ENCODE peak calls at places on chromosomes 5 and 9, in eight cellular contexts. One of them, this sample, is unnamed.

GRCh38 chr5:43354774-43355173 is 41.6 kb upstream of the HMGCS1 start:
- DNase-seq in HT-29: no peak
- DNase-seq in mesothelial cell of epicardium: no peak
- DNase-seq in skeletal muscle cell: no peak
- DNase-seq in GM12891: no peak
- DNase-seq in endodermal cell: no peak
- DNase-seq in putamen: no peak
- DNase-seq in activated T-helper 1 cell treated with Interleukin-2 at 50 U/mL for 16 hours: no peak
- DNase-seq in this sample: no peak

GRCh38 chr5:15850536-15850935 is 329.1 kb downstream of the MARCHF11 start:
- DNase-seq in HT-29: no peak
- DNase-seq in mesothelial cell of epicardium: no peak
- DNase-seq in skeletal muscle cell: no peak
- DNase-seq in GM12891: no peak
- DNase-seq in endodermal cell: no peak
- DNase-seq in putamen: no peak
- DNase-seq in activated T-helper 1 cell treated with Interleukin-2 at 50 U/mL for 16 hours: no peak
- DNase-seq in this sample: no peak

GRCh38 chr5:31614147-31615030 is 24.5 kb upstream of the PDZD2 start:
- DNase-seq in HT-29: peak
- DNase-seq in mesothelial cell of epicardium: no peak
- DNase-seq in skeletal muscle cell: no peak
- DNase-seq in GM12891: no peak
- DNase-seq in endodermal cell: peak
- DNase-seq in putamen: no peak
- DNase-seq in activated T-helper 1 cell treated with Interleukin-2 at 50 U/mL for 16 hours: no peak
- DNase-seq in this sample: no peak

GRCh38 chr5:136235316-136235715 is 42.4 kb upstream of the SMIM32 start:
- DNase-seq in HT-29: no peak
- DNase-seq in mesothelial cell of epicardium: no peak
- DNase-seq in skeletal muscle cell: no peak
- DNase-seq in GM12891: no peak
- DNase-seq in endodermal cell: no peak
- DNase-seq in putamen: no peak
- DNase-seq in activated T-helper 1 cell treated with Interleukin-2 at 50 U/mL for 16 hours: no peak
- DNase-seq in this sample: no peak

GRCh38 chr9:112753725-112754124 is 3.2 kb downstream of the SNX30 start:
- DNase-seq in HT-29: no peak
- DNase-seq in mesothelial cell of epicardium: no peak
- DNase-seq in skeletal muscle cell: peak
- DNase-seq in GM12891: no peak
- DNase-seq in endodermal cell: no peak
- DNase-seq in putamen: no peak
- DNase-seq in activated T-helper 1 cell treated with Interleukin-2 at 50 U/mL for 16 hours: no peak
- DNase-seq in this sample: peak

GRCh38 chr9:89311346-89312153 is 555 bp downstream of the CKS2 start:
- DNase-seq in HT-29: peak
- DNase-seq in mesothelial cell of epicardium: peak
- DNase-seq in skeletal muscle cell: no peak
- DNase-seq in GM12891: no peak
- DNase-seq in endodermal cell: no peak
- DNase-seq in putamen: no peak
- DNase-seq in activated T-helper 1 cell treated with Interleukin-2 at 50 U/mL for 16 hours: peak
- DNase-seq in this sample: no peak

GRCh38 chr5:53478411-53479044 is 1.9 kb upstream of the FST start:
- DNase-seq in HT-29: peak
- DNase-seq in mesothelial cell of epicardium: peak
- DNase-seq in skeletal muscle cell: no peak
- DNase-seq in GM12891: no peak
- DNase-seq in endodermal cell: peak
- DNase-seq in putamen: peak
- DNase-seq in activated T-helper 1 cell treated with Interleukin-2 at 50 U/mL for 16 hours: no peak
- DNase-seq in this sample: peak

GRCh38 chr5:9707766-9708462 is 77.8 kb upstream of the TAS2R1 start:
- DNase-seq in HT-29: no peak
- DNase-seq in mesothelial cell of epicardium: no peak
- DNase-seq in skeletal muscle cell: no peak
- DNase-seq in GM12891: no peak
- DNase-seq in endodermal cell: peak
- DNase-seq in putamen: no peak
- DNase-seq in activated T-helper 1 cell treated with Interleukin-2 at 50 U/mL for 16 hours: no peak
- DNase-seq in this sample: no peak

GRCh38 chr5:141359790-141360426 is at the start of gene PCDHGB2:
- DNase-seq in HT-29: peak
- DNase-seq in mesothelial cell of epicardium: no peak
- DNase-seq in skeletal muscle cell: no peak
- DNase-seq in GM12891: peak
- DNase-seq in endodermal cell: peak
- DNase-seq in putamen: no peak
- DNase-seq in activated T-helper 1 cell treated with Interleukin-2 at 50 U/mL for 16 hours: no peak
- DNase-seq in this sample: no peak

GRCh38 chr5:31935702-31936347 is 238.3 kb downstream of the GOLPH3 start:
- DNase-seq in HT-29: no peak
- DNase-seq in mesothelial cell of epicardium: no peak
- DNase-seq in skeletal muscle cell: no peak
- DNase-seq in GM12891: no peak
- DNase-seq in endodermal cell: no peak
- DNase-seq in putamen: no peak
- DNase-seq in activated T-helper 1 cell treated with Interleukin-2 at 50 U/mL for 16 hours: no peak
- DNase-seq in this sample: no peak

GRCh38 chr5:14221768-14222167 is 78.6 kb downstream of the TRIO start:
- DNase-seq in HT-29: no peak
- DNase-seq in mesothelial cell of epicardium: no peak
- DNase-seq in skeletal muscle cell: no peak
- DNase-seq in GM12891: no peak
- DNase-seq in endodermal cell: no peak
- DNase-seq in putamen: no peak
- DNase-seq in activated T-helper 1 cell treated with Interleukin-2 at 50 U/mL for 16 hours: no peak
- DNase-seq in this sample: no peak

GRCh38 chr9:33458444-33458843 is 11.1 kb upstream of the AQP3 start:
- DNase-seq in HT-29: peak
- DNase-seq in mesothelial cell of epicardium: no peak
- DNase-seq in skeletal muscle cell: no peak
- DNase-seq in GM12891: no peak
- DNase-seq in endodermal cell: peak
- DNase-seq in putamen: no peak
- DNase-seq in activated T-helper 1 cell treated with Interleukin-2 at 50 U/mL for 16 hours: peak
- DNase-seq in this sample: peak

GRCh38 chr5:88691945-88692868 is 190.8 kb downstream of the MEF2C start:
- DNase-seq in HT-29: no peak
- DNase-seq in mesothelial cell of epicardium: no peak
- DNase-seq in skeletal muscle cell: no peak
- DNase-seq in GM12891: no peak
- DNase-seq in endodermal cell: peak
- DNase-seq in putamen: peak
- DNase-seq in activated T-helper 1 cell treated with Interleukin-2 at 50 U/mL for 16 hours: no peak
- DNase-seq in this sample: no peak

GRCh38 chr5:151094054-151094858 is 13.4 kb upstream of the TNIP1 start:
- DNase-seq in HT-29: peak
- DNase-seq in mesothelial cell of epicardium: no peak
- DNase-seq in skeletal muscle cell: no peak
- DNase-seq in GM12891: no peak
- DNase-seq in endodermal cell: peak
- DNase-seq in putamen: no peak
- DNase-seq in activated T-helper 1 cell treated with Interleukin-2 at 50 U/mL for 16 hours: peak
- DNase-seq in this sample: peak

GRCh38 chr5:18220631-18221030 is 586.4 kb downstream of the TAF11L14 start:
- DNase-seq in HT-29: peak
- DNase-seq in mesothelial cell of epicardium: no peak
- DNase-seq in skeletal muscle cell: no peak
- DNase-seq in GM12891: no peak
- DNase-seq in endodermal cell: no peak
- DNase-seq in putamen: no peak
- DNase-seq in activated T-helper 1 cell treated with Interleukin-2 at 50 U/mL for 16 hours: no peak
- DNase-seq in this sample: no peak

GRCh38 chr9:33880562-33881089 is 63.7 kb downstream of the UBE2R2 start:
- DNase-seq in HT-29: no peak
- DNase-seq in mesothelial cell of epicardium: no peak
- DNase-seq in skeletal muscle cell: no peak
- DNase-seq in GM12891: no peak
- DNase-seq in endodermal cell: peak
- DNase-seq in putamen: no peak
- DNase-seq in activated T-helper 1 cell treated with Interleukin-2 at 50 U/mL for 16 hours: no peak
- DNase-seq in this sample: no peak

GRCh38 chr5:79962580-79963222 is 28.4 kb downstream of the MTX3 start:
- DNase-seq in HT-29: no peak
- DNase-seq in mesothelial cell of epicardium: no peak
- DNase-seq in skeletal muscle cell: no peak
- DNase-seq in GM12891: no peak
- DNase-seq in endodermal cell: no peak
- DNase-seq in putamen: no peak
- DNase-seq in activated T-helper 1 cell treated with Interleukin-2 at 50 U/mL for 16 hours: no peak
- DNase-seq in this sample: peak

GRCh38 chr5:155049569-155050383 is 36.2 kb downstream of the KIF4B start:
- DNase-seq in HT-29: peak
- DNase-seq in mesothelial cell of epicardium: no peak
- DNase-seq in skeletal muscle cell: no peak
- DNase-seq in GM12891: no peak
- DNase-seq in endodermal cell: peak
- DNase-seq in putamen: no peak
- DNase-seq in activated T-helper 1 cell treated with Interleukin-2 at 50 U/mL for 16 hours: no peak
- DNase-seq in this sample: no peak

GRCh38 chr5:171428849-171429542 is 9.5 kb downstream of the FGF18 start:
- DNase-seq in HT-29: no peak
- DNase-seq in mesothelial cell of epicardium: peak
- DNase-seq in skeletal muscle cell: no peak
- DNase-seq in GM12891: no peak
- DNase-seq in endodermal cell: peak
- DNase-seq in putamen: no peak
- DNase-seq in activated T-helper 1 cell treated with Interleukin-2 at 50 U/mL for 16 hours: no peak
- DNase-seq in this sample: no peak

GRCh38 chr5:120454094-120454798 is 9.9 kb upstream of the PRR16 start:
- DNase-seq in HT-29: no peak
- DNase-seq in mesothelial cell of epicardium: no peak
- DNase-seq in skeletal muscle cell: peak
- DNase-seq in GM12891: no peak
- DNase-seq in endodermal cell: no peak
- DNase-seq in putamen: no peak
- DNase-seq in activated T-helper 1 cell treated with Interleukin-2 at 50 U/mL for 16 hours: no peak
- DNase-seq in this sample: no peak

GRCh38 chr5:127912411-127912810 is 171.2 kb upstream of the SLC12A2 start:
- DNase-seq in HT-29: no peak
- DNase-seq in mesothelial cell of epicardium: no peak
- DNase-seq in skeletal muscle cell: no peak
- DNase-seq in GM12891: no peak
- DNase-seq in endodermal cell: no peak
- DNase-seq in putamen: no peak
- DNase-seq in activated T-helper 1 cell treated with Interleukin-2 at 50 U/mL for 16 hours: no peak
- DNase-seq in this sample: no peak

GRCh38 chr5:80961376-80962281 is 1.5 kb downstream of the RASGRF2 start:
- DNase-seq in HT-29: peak
- DNase-seq in mesothelial cell of epicardium: no peak
- DNase-seq in skeletal muscle cell: no peak
- DNase-seq in GM12891: no peak
- DNase-seq in endodermal cell: no peak
- DNase-seq in putamen: no peak
- DNase-seq in activated T-helper 1 cell treated with Interleukin-2 at 50 U/mL for 16 hours: peak
- DNase-seq in this sample: peak

GRCh38 chr9:96567203-96567700 is 52.4 kb downstream of the CDC14B start:
- DNase-seq in HT-29: no peak
- DNase-seq in mesothelial cell of epicardium: no peak
- DNase-seq in skeletal muscle cell: no peak
- DNase-seq in GM12891: peak
- DNase-seq in endodermal cell: no peak
- DNase-seq in putamen: no peak
- DNase-seq in activated T-helper 1 cell treated with Interleukin-2 at 50 U/mL for 16 hours: no peak
- DNase-seq in this sample: peak

GRCh38 chr5:114565871-114566270 is 204.0 kb downstream of the KCNN2 start:
- DNase-seq in HT-29: no peak
- DNase-seq in mesothelial cell of epicardium: no peak
- DNase-seq in skeletal muscle cell: no peak
- DNase-seq in GM12891: no peak
- DNase-seq in endodermal cell: no peak
- DNase-seq in putamen: no peak
- DNase-seq in activated T-helper 1 cell treated with Interleukin-2 at 50 U/mL for 16 hours: no peak
- DNase-seq in this sample: no peak

GRCh38 chr5:95414441-95414840 is 23.3 kb downstream of the FAM81B start:
- DNase-seq in HT-29: no peak
- DNase-seq in mesothelial cell of epicardium: no peak
- DNase-seq in skeletal muscle cell: no peak
- DNase-seq in GM12891: no peak
- DNase-seq in endodermal cell: no peak
- DNase-seq in putamen: no peak
- DNase-seq in activated T-helper 1 cell treated with Interleukin-2 at 50 U/mL for 16 hours: no peak
- DNase-seq in this sample: no peak

GRCh38 chr9:101481296-101481695 is 45.7 kb upstream of the ALDOB start:
- DNase-seq in HT-29: no peak
- DNase-seq in mesothelial cell of epicardium: no peak
- DNase-seq in skeletal muscle cell: no peak
- DNase-seq in GM12891: no peak
- DNase-seq in endodermal cell: no peak
- DNase-seq in putamen: no peak
- DNase-seq in activated T-helper 1 cell treated with Interleukin-2 at 50 U/mL for 16 hours: no peak
- DNase-seq in this sample: no peak

GRCh38 chr9:135241381-135242380 is 154.2 kb downstream of the OLFM1 start:
- DNase-seq in HT-29: peak
- DNase-seq in mesothelial cell of epicardium: no peak
- DNase-seq in skeletal muscle cell: no peak
- DNase-seq in GM12891: no peak
- DNase-seq in endodermal cell: peak
- DNase-seq in putamen: no peak
- DNase-seq in activated T-helper 1 cell treated with Interleukin-2 at 50 U/mL for 16 hours: no peak
- DNase-seq in this sample: no peak

GRCh38 chr5:17424674-17425073 is 73.4 kb upstream of the TAF11L2 start:
- DNase-seq in HT-29: no peak
- DNase-seq in mesothelial cell of epicardium: no peak
- DNase-seq in skeletal muscle cell: no peak
- DNase-seq in GM12891: no peak
- DNase-seq in endodermal cell: no peak
- DNase-seq in putamen: no peak
- DNase-seq in activated T-helper 1 cell treated with Interleukin-2 at 50 U/mL for 16 hours: no peak
- DNase-seq in this sample: no peak

GRCh38 chr5:162209005-162209605 is 141.5 kb downstream of the GABRG2 start:
- DNase-seq in HT-29: peak
- DNase-seq in mesothelial cell of epicardium: peak
- DNase-seq in skeletal muscle cell: no peak
- DNase-seq in GM12891: peak
- DNase-seq in endodermal cell: peak
- DNase-seq in putamen: peak
- DNase-seq in activated T-helper 1 cell treated with Interleukin-2 at 50 U/mL for 16 hours: no peak
- DNase-seq in this sample: no peak

GRCh38 chr9:124366476-124367220 is 48.6 kb downstream of the PSMB7 start:
- DNase-seq in HT-29: no peak
- DNase-seq in mesothelial cell of epicardium: no peak
- DNase-seq in skeletal muscle cell: peak
- DNase-seq in GM12891: no peak
- DNase-seq in endodermal cell: no peak
- DNase-seq in putamen: no peak
- DNase-seq in activated T-helper 1 cell treated with Interleukin-2 at 50 U/mL for 16 hours: no peak
- DNase-seq in this sample: no peak

GRCh38 chr9:69104830-69105527 is 69.1 kb upstream of the TJP2 start:
- DNase-seq in HT-29: peak
- DNase-seq in mesothelial cell of epicardium: no peak
- DNase-seq in skeletal muscle cell: no peak
- DNase-seq in GM12891: no peak
- DNase-seq in endodermal cell: peak
- DNase-seq in putamen: no peak
- DNase-seq in activated T-helper 1 cell treated with Interleukin-2 at 50 U/mL for 16 hours: no peak
- DNase-seq in this sample: no peak

GRCh38 chr5:126680215-126680817 is 79.6 kb downstream of the PHAX start:
- DNase-seq in HT-29: no peak
- DNase-seq in mesothelial cell of epicardium: no peak
- DNase-seq in skeletal muscle cell: no peak
- DNase-seq in GM12891: no peak
- DNase-seq in endodermal cell: peak
- DNase-seq in putamen: no peak
- DNase-seq in activated T-helper 1 cell treated with Interleukin-2 at 50 U/mL for 16 hours: no peak
- DNase-seq in this sample: no peak